ENCODE peak calls at places on chromosomes 11 and 22, in eight cellular contexts. P is PC-3, I is kidney, C is adrenal gland, M is activated B cell treated with CpG ODN at 0.5 μM for 24 hours, S is WTC11, R is RWPE1, Z is hepatocyte. J is an unnamed sample.

GRCh38 chr11:7655253-7656217 is 17.8 kb downstream of the CYB5R2 start:
- DNase-seq in S (no peak), R (no peak), I (no peak), Z (no peak), P (no peak), C (peak), M (no peak), J (no peak)

GRCh38 chr11:45169310-45170072 is 23.1 kb downstream of the PRDM11 start:
- DNase-seq in R (no peak), S (no peak), P (no peak), Z (no peak), I (no peak), C (no peak), M (no peak), J (peak)

GRCh38 chr22:48171294-48171693 is 1408.8 kb downstream of the TBC1D22A start:
- DNase-seq in R (no peak), M (no peak), I (no peak), S (no peak), P (no peak), Z (no peak), C (no peak), J (no peak)

GRCh38 chr11:45654741-45655283 is 10.6 kb downstream of the CHST1 start:
- DNase-seq in P (no peak), Z (no peak), I (no peak), C (peak), M (no peak), S (no peak), R (no peak), J (no peak)

GRCh38 chr11:2808850-2809847 is 76.4 kb downstream of the CDKN1C start:
- DNase-seq in R (no peak), C (no peak), S (peak), P (no peak), Z (no peak), I (no peak), M (no peak), J (no peak)

GRCh38 chr11:1825785-1826451 is 8.9 kb upstream of the SYT8 start:
- DNase-seq in P (no peak), C (no peak), I (no peak), M (no peak), S (no peak), R (no peak), Z (no peak), J (no peak)

GRCh38 chr11:120800206-120800605 is 223.7 kb upstream of the TBCEL start:
- DNase-seq in S (no peak), P (no peak), R (no peak), I (no peak), C (no peak), Z (no peak), M (no peak), J (no peak)

GRCh38 chr11:84889556-84889955 is 737.6 kb downstream of the DLG2 start:
- DNase-seq in M (no peak), P (no peak), S (no peak), Z (no peak), R (no peak), C (no peak), I (no peak), J (no peak)

GRCh38 chr11:112013501-112014164 is 11.6 kb upstream of the DLAT start:
- DNase-seq in C (no peak), Z (peak), R (peak), S (no peak), I (no peak), P (peak), M (no peak), J (peak)

GRCh38 chr11:30992513-30992849 is 377.1 kb downstream of the DCDC1 start:
- DNase-seq in P (no peak), M (no peak), R (no peak), C (no peak), S (no peak), I (no peak), Z (peak), J (no peak)

DNA sequence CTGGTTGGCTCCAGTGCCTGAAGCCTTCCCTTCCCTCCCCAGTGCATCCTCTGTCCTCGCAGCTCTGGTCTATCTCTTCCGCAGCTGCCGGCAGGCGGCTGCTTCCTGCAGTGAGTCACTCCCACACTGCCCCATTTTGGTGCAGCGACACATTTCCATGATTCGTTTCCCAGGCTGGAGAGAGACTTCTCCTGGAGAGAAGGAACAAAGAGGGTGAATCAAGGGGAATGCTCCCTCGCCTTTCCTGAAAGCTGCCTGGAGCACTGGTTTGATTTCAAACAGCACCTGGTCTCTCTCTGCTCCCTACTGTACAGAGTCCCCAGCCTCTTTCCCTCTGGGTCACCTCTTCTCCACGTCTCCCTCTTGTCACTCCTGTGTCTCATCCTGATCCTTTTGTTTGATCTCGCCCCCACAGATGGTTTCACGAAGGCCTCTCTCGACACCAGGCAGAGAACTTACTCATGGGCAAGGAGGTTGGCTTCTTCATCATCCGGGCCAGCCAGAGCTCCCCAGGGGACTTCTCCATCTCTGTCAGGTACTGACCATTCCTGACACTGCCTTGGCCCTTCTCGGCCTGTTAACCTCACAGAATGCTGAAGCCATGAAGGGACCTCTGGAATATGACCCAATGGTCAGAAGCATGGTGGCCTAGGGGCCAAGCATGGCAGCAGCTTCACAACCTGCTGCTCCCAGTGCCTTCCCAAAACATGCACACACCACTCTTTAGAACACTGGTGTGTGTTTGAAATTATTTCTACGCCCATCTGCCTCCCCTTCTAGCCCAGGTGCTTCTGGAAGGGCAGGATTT is at the start of gene TMA7B:
- DNase-seq in C (peak), S (peak), P (peak), R (peak), I (no peak), M (no peak), Z (peak), J (peak)
- TF ChIP-seq CTCF in C (peak), S (no peak), P (peak), R (no peak), I (no peak), M (no peak), Z (peak), J (peak)

DNA sequence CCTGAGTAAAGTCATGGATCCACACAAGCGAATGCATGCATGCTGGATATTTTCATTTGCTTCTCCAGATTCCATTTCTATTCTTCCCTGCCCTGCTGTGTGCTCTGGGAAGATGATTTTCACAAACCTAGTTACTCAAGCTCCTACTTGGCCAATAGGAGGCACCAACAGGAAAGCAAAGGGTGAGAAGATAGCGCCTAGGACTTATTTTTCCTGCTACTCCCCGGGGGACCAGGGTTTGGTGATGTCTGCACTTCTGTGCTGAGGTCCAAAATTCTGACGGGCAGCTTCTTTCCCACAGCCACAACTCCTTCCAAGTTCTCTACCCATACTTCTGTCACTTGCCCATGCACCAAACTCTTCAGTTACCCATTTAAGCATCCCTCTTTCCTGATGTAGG is 509.3 kb upstream of the TENM4 start:
- DNase-seq in M (no peak), P (no peak), C (no peak), R (no peak), Z (no peak), S (no peak), I (no peak), J (no peak)
- TF ChIP-seq CTCF in M (no peak), P (no peak), C (no peak), R (no peak), Z (no peak), S (no peak), I (no peak), J (no peak)

GRCh38 chr11:73929388-73929787 is 21.4 kb upstream of the DNAJB13 start:
- DNase-seq in P (no peak), C (no peak), S (no peak), R (no peak), M (no peak), I (no peak), Z (no peak), J (no peak)

GRCh38 chr11:73931951-73932350 is 18.9 kb upstream of the DNAJB13 start:
- DNase-seq in M (no peak), C (no peak), Z (no peak), R (no peak), S (no peak), P (peak), I (no peak), J (no peak)

GRCh38 chr11:73931039-73931645 is 19.7 kb upstream of the DNAJB13 start:
- DNase-seq in Z (peak), I (no peak), P (peak), C (peak), M (no peak), S (peak), R (peak), J (peak)
- TF ChIP-seq CTCF in Z (peak), I (peak), P (peak), C (peak), M (no peak), S (no peak), R (peak), J (peak)

DNA sequence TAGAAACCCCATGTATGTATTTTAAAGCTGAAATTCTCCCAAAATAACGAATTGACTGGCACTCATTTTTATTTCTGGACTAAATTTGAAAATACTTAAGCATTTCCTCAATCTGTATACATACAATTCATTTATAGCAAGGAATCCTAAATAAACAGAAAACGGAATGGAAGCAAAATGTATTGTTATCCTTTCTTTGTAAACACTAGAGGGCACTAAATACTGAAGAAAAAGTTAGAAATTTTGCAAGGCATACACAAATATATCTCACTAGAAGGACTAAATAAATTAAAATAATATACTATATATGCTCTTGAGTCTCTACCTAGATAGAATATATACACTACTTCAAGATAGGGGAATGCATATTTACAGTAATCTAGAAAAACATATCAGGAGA is 23.1 kb upstream of the ANO5 start:
- DNase-seq in Z (no peak), C (no peak), P (peak), R (no peak), I (no peak), S (no peak), M (no peak), J (peak)
- TF ChIP-seq CTCF in Z (peak), C (peak), P (peak), R (peak), I (no peak), S (no peak), M (no peak), J (peak)

GRCh38 chr11:28625532-28625931 is 517.3 kb downstream of the METTL15 start:
- DNase-seq in Z (no peak), C (no peak), I (no peak), M (no peak), R (no peak), P (no peak), S (no peak), J (no peak)
- TF ChIP-seq CTCF in Z (no peak), C (no peak), I (no peak), M (no peak), R (no peak), P (no peak), S (no peak), J (no peak)